ENCODE peak calls at places on chromosomes 4 and X, in six cellular contexts. S, M, J, Q, U and Y are unnamed samples.

GRCh38 chrX:118773782-118774181 is 46.4 kb downstream of the IL13RA1 start:
- DNase-seq in M (no peak), J (no peak), U (peak), S (no peak), Q (no peak), Y (no peak)

GRCh38 chr4:80184791-80185756 is 12.2 kb upstream of the PRDM8 start:
- DNase-seq in M (no peak), S (peak), Q (no peak), U (peak), J (no peak), Y (peak)

GRCh38 chr4:107896158-107896645 is 35.1 kb upstream of the CYP2U1 start:
- DNase-seq in Q (no peak), S (no peak), M (no peak), J (peak), U (no peak), Y (peak)

GRCh38 chr4:181475781-181476180 is 767.4 kb upstream of the TENM3 start:
- DNase-seq in J (no peak), M (no peak), U (no peak), S (no peak), Q (no peak), Y (peak)

GRCh38 chrX:121307441-121307840 is 260.0 kb downstream of the GLUD2 start:
- DNase-seq in M (no peak), S (no peak), U (no peak), J (no peak), Q (no peak), Y (peak)

GRCh38 chrX:9037296-9037695 is 3.4 kb upstream of the FAM9B start:
- DNase-seq in Q (no peak), S (no peak), M (no peak), U (no peak), J (no peak), Y (no peak)

GRCh38 chr4:75786938-75787337 is 62.6 kb downstream of the USO1 start:
- DNase-seq in J (no peak), S (no peak), Q (no peak), U (no peak), M (no peak), Y (no peak)

GRCh38 chrX:56000169-56000568 is 232.0 kb upstream of the KLF8 start:
- DNase-seq in Q (no peak), J (no peak), S (no peak), U (no peak), M (no peak), Y (peak)

GRCh38 chrX:13647709-13648212 is 5.2 kb upstream of the TCEANC start:
- DNase-seq in M (no peak), U (peak), J (peak), S (no peak), Q (no peak), Y (peak)

GRCh38 chr4:40672528-40673522 is 43.2 kb upstream of the RBM47 start:
- DNase-seq in J (peak), U (no peak), Q (no peak), M (no peak), S (no peak), Y (peak)

GRCh38 chr4:110518889-110519490 is 43.0 kb downstream of the ENPEP start:
- DNase-seq in Q (peak), M (no peak), U (no peak), J (peak), S (peak), Y (peak)

GRCh38 chrX:19964017-19964710 is 26.7 kb downstream of the BCLAF3 start:
- DNase-seq in Q (no peak), U (no peak), M (no peak), J (no peak), S (no peak), Y (peak)

GRCh38 chr4:176622251-176622968 is 170.3 kb downstream of the VEGFC start:
- DNase-seq in M (no peak), U (no peak), Q (no peak), J (peak), S (no peak), Y (peak)